ENCODE peak calls at places on chromosomes 13 and 19, in six cellular contexts. B is posterior cingulate gyrus, Y is OCI-M1, C is GM12865, Q is ELR, V is aorta. M is an unnamed sample.

GRCh38 chr13:74082741-74083160 is 51.5 kb downstream of the KLF12 start:
- DNase-seq in V (no peak), Q (no peak), Y (no peak), C (no peak), B (no peak), M (no peak)

GRCh38 chr13:97889803-97890202 is 63.7 kb upstream of the IPO5 start:
- DNase-seq in Q (peak), C (no peak), Y (peak), B (no peak), V (no peak), M (peak)

GRCh38 chr13:80586356-80586755 is 245.4 kb upstream of the SPRY2 start:
- DNase-seq in B (no peak), V (no peak), Y (no peak), C (no peak), Q (peak), M (peak)

GRCh38 chr19:5588441-5588840 is 20.7 kb upstream of the TINCR start:
- DNase-seq in V (no peak), Y (no peak), Q (no peak), B (no peak), C (no peak), M (peak)

GRCh38 chr13:78993792-78994191 is 334.8 kb upstream of the OBI1 start:
- DNase-seq in V (no peak), Q (no peak), Y (no peak), C (no peak), B (no peak), M (no peak)

GRCh38 chr19:9586764-9587163 is 2.5 kb upstream of the ZNF121 start:
- DNase-seq in C (peak), Q (peak), V (peak), B (peak), Y (peak), M (peak)

GRCh38 chr19:7914598-7915045 is at the start of gene TGFBR3L:
- DNase-seq in Q (no peak), B (no peak), V (peak), C (no peak), Y (no peak), M (no peak)

GRCh38 chr13:113299951-113300350 is 2.9 kb downstream of the LAMP1 start:
- DNase-seq in V (no peak), C (peak), Q (no peak), Y (peak), B (no peak), M (peak)

GRCh38 chr19:41431426-41432386 is 4.5 kb upstream of the B3GNT8 start:
- DNase-seq in Q (peak), B (no peak), V (no peak), Y (peak), C (peak), M (peak)

GRCh38 chr19:7698583-7698982 is 3.3 kb downstream of the FCER2 start:
- DNase-seq in Q (no peak), Y (no peak), V (no peak), B (no peak), C (no peak), M (no peak)

GRCh38 chr19:23071087-23071511 is 45.7 kb upstream of the ZNF730 start:
- DNase-seq in B (no peak), V (peak), Q (peak), Y (no peak), C (no peak), M (peak)

GRCh38 chr19:15330801-15331418 is 1.4 kb downstream of the BRD4 start:
- DNase-seq in Y (peak), Q (peak), V (no peak), B (no peak), C (peak), M (peak)

GRCh38 chr19:55069137-55069858 is 6.3 kb upstream of the RDH13 start:
- DNase-seq in V (peak), Q (peak), Y (peak), B (no peak), C (peak), M (peak)

GRCh38 chr19:18490719-18491118 is 31.2 kb downstream of the ELL start:
- DNase-seq in C (no peak), Y (no peak), Q (no peak), B (no peak), V (no peak), M (no peak)

GRCh38 chr13:71813187-71813586 is 53.8 kb downstream of the DACH1 start:
- DNase-seq in C (no peak), Q (peak), B (no peak), V (no peak), Y (no peak), M (no peak)

GRCh38 chr13:28110414-28110813 is 10.0 kb upstream of the FLT3 start:
- DNase-seq in B (no peak), V (no peak), C (no peak), Q (peak), Y (no peak), M (no peak)

GRCh38 chr19:7862413-7862951 is 11.7 kb downstream of the PRR36 start:
- DNase-seq in Q (peak), B (no peak), Y (peak), V (no peak), C (peak), M (peak)

GRCh38 chr19:6062274-6062673 is 48.0 kb downstream of the RFX2 start:
- DNase-seq in Y (no peak), Q (no peak), V (peak), B (no peak), C (no peak), M (peak)

GRCh38 chr13:23740002-23740401 is 149.2 kb downstream of the MIPEP start:
- DNase-seq in Q (no peak), Y (peak), V (no peak), B (no peak), C (no peak), M (no peak)

GRCh38 chr13:109243311-109243951 is 543.0 kb downstream of the IRS2 start:
- DNase-seq in Y (peak), B (no peak), C (no peak), Q (peak), V (no peak), M (peak)

GRCh38 chr13:45542391-45542790 is 73.1 kb downstream of the ERICH6B start:
- DNase-seq in B (no peak), C (no peak), V (no peak), Q (no peak), Y (no peak), M (no peak)

GRCh38 chr13:112651750-112652511 is 37.9 kb upstream of the ATP11A start:
- DNase-seq in Y (peak), V (no peak), C (no peak), Q (no peak), B (no peak), M (no peak)

GRCh38 chr13:48160879-48161278 is 66.0 kb upstream of the MED4 start:
- DNase-seq in Y (peak), Q (peak), B (no peak), V (no peak), C (no peak), M (peak)

GRCh38 chr13:62482351-62482750 is 1066.7 kb upstream of the PCDH20 start:
- DNase-seq in Y (no peak), B (no peak), C (no peak), Q (peak), V (no peak), M (no peak)

GRCh38 chr13:106649495-106649894 is 81.6 kb upstream of the ARGLU1 start:
- DNase-seq in V (no peak), Q (no peak), Y (no peak), C (no peak), B (no peak), M (peak)

GRCh38 chr13:75217949-75218348 is 264.0 kb downstream of the TBC1D4 start:
- DNase-seq in B (no peak), C (no peak), Q (peak), V (no peak), Y (peak), M (peak)

GRCh38 chr19:18281082-18282020 is at the start of gene JUND:
- DNase-seq in C (peak), B (peak), V (peak), Q (peak), Y (peak), M (peak)

GRCh38 chr19:14542721-14543328 is 13.4 kb downstream of the TECR start:
- DNase-seq in Y (no peak), B (no peak), V (no peak), C (no peak), Q (peak), M (peak)

GRCh38 chr19:13765395-13766094 is 1.2 kb downstream of the MRI1 start:
- DNase-seq in C (no peak), B (no peak), Q (peak), Y (no peak), V (no peak), M (peak)

GRCh38 chr19:5826531-5827341 is 12.8 kb downstream of the FUT6 start:
- DNase-seq in Q (peak), C (peak), B (no peak), V (no peak), Y (peak), M (peak)

GRCh38 chr19:3336680-3337523 is 29.5 kb upstream of the NFIC start:
- DNase-seq in C (no peak), B (no peak), Q (no peak), V (peak), Y (no peak), M (peak)

GRCh38 chr19:47095707-47096704 is 17.6 kb downstream of the ZC3H4 start:
- DNase-seq in C (no peak), Q (no peak), Y (no peak), B (no peak), V (no peak), M (peak)

GRCh38 chr13:80334582-80335260 is 6.2 kb downstream of the SPRY2 start:
- DNase-seq in Y (no peak), Q (peak), B (no peak), C (no peak), V (no peak), M (peak)

GRCh38 chr13:47087841-47088240 is 191.0 kb upstream of the HTR2A start:
- DNase-seq in V (no peak), B (no peak), C (no peak), Y (no peak), Q (peak), M (peak)

GRCh38 chr13:100666124-100666523 is 8.5 kb downstream of the TMTC4 start:
- DNase-seq in B (no peak), C (no peak), Y (no peak), Q (no peak), V (no peak), M (no peak)

GRCh38 chr13:32737111-32737571 is 150.9 kb downstream of the PDS5B start:
- DNase-seq in Y (peak), V (no peak), B (no peak), C (peak), Q (no peak), M (peak)

GRCh38 chr19:55257461-55258411 is 1.1 kb downstream of the PPP6R1 start:
- DNase-seq in C (peak), Q (peak), B (no peak), Y (peak), V (no peak), M (peak)

GRCh38 chr13:44523176-44524017 is 52.7 kb downstream of the TSC22D1 start:
- DNase-seq in Q (peak), C (peak), B (no peak), Y (peak), V (no peak), M (peak)

GRCh38 chr19:32605544-32605943 is 24.6 kb downstream of the PDCD5 start:
- DNase-seq in V (no peak), B (no peak), C (no peak), Y (no peak), Q (no peak), M (no peak)